ENCODE peak calls at places on chromosomes 16 and 17, in seven cellular contexts. Z is activated T-helper 1 cell treated with Interleukin-2 at 50 U/mL for 16 hours; D is Peyer's patch; E is neural crest cell; I is AG09319; K is stimulated activated CD4-positive, alpha-beta T cell treated with anti-CD3 and anti-CD28 coated beads, Interleukin-4, amount 100 ng/mL, for 48 hours; Q is dermis blood vessel endothelial cell. C is an unnamed sample.

GRCh38 chr17:65071861-65072260 is 15.3 kb upstream of the GNA13 start:
- DNase-seq in Z (no peak), D (no peak), E (no peak), I (no peak), K (no peak), Q (no peak), C (no peak)

GRCh38 chr16:88400186-88400585 is 17.4 kb downstream of the ZNF469 start:
- DNase-seq in Z (no peak), D (no peak), E (no peak), I (no peak), K (no peak), Q (no peak), C (no peak)

GRCh38 chr17:79053251-79053925 is 21.2 kb upstream of the ENGASE start:
- DNase-seq in Z (no peak), D (no peak), E (no peak), I (no peak), K (no peak), Q (peak), C (no peak)

GRCh38 chr16:66841366-66841765 is 2.8 kb upstream of the CA7 start:
- DNase-seq in Z (no peak), D (no peak), E (no peak), I (no peak), K (no peak), Q (no peak), C (peak)

GRCh38 chr17:4475001-4475400 is 23.7 kb upstream of the SPNS2 start:
- DNase-seq in Z (no peak), D (no peak), E (no peak), I (no peak), K (no peak), Q (no peak), C (no peak)

GRCh38 chr17:78861229-78861628 is 20.6 kb upstream of the USP36 start:
- DNase-seq in Z (no peak), D (no peak), E (no peak), I (no peak), K (no peak), Q (no peak), C (no peak)

GRCh38 chr17:36932383-36933173 is 4.7 kb upstream of the LHX1 start:
- DNase-seq in Z (no peak), D (no peak), E (no peak), I (no peak), K (no peak), Q (no peak), C (no peak)

GRCh38 chr17:66330646-66331037 is 28.2 kb downstream of the PRKCA start:
- DNase-seq in Z (no peak), D (no peak), E (no peak), I (no peak), K (no peak), Q (no peak), C (no peak)

GRCh38 chr16:23514381-23515152 is 4.3 kb upstream of the GGA2 start:
- DNase-seq in Z (no peak), D (no peak), E (no peak), I (no peak), K (peak), Q (no peak), C (no peak)